ENCODE peak calls at places on chromosomes 12 and 14, in ten cellular contexts. M, O, P, Z, C, I, T, X, E and F are unnamed samples.

GRCh38 chr12:47797432-47797831 is 22.3 kb downstream of the HDAC7 start:
- DNase-seq in Z (peak), M (no peak), O (no peak), C (no peak), I (no peak), P (no peak), E (no peak), T (no peak), X (no peak), F (no peak)

GRCh38 chr12:53378705-53379388 is 1.1 kb upstream of the SP1 start:
- DNase-seq in I (no peak), M (no peak), C (no peak), O (no peak), X (no peak), E (no peak), Z (peak), T (no peak), P (no peak), F (no peak)

GRCh38 chr14:33686218-33686617 is 264.7 kb downstream of the EGLN3 start:
- DNase-seq in T (no peak), Z (no peak), E (no peak), X (no peak), C (no peak), I (no peak), O (no peak), P (no peak), M (no peak), F (no peak)

GRCh38 chr12:115946092-115946491 is 331.4 kb downstream of the MED13L start:
- DNase-seq in O (no peak), E (no peak), T (no peak), I (no peak), P (no peak), X (no peak), C (no peak), M (no peak), Z (no peak), F (no peak)

GRCh38 chr14:31936100-31936499 is 141.0 kb upstream of the ARHGAP5 start:
- DNase-seq in I (no peak), Z (no peak), P (no peak), M (no peak), T (no peak), E (no peak), C (no peak), O (no peak), X (no peak), F (no peak)

GRCh38 chr12:58894040-58894439 is 26.3 kb downstream of the LRIG3 start:
- DNase-seq in P (no peak), X (no peak), E (no peak), Z (no peak), O (peak), M (no peak), I (no peak), T (no peak), C (no peak), F (no peak)

GRCh38 chr14:92603309-92604257 is 90.0 kb downstream of the RIN3 start:
- DNase-seq in M (no peak), O (peak), I (no peak), T (peak), E (no peak), C (no peak), X (peak), P (peak), Z (no peak), F (peak)

GRCh38 chr12:2110841-2111566 is 58.2 kb downstream of the CACNA1C start:
- DNase-seq in T (no peak), Z (peak), C (no peak), I (no peak), O (no peak), P (no peak), M (no peak), X (no peak), E (no peak), F (peak)

GRCh38 chr14:85399196-85399595 is 130.7 kb upstream of the FLRT2 start:
- DNase-seq in M (no peak), X (no peak), I (no peak), O (no peak), P (no peak), E (no peak), T (no peak), C (no peak), Z (no peak), F (no peak)

GRCh38 chr12:79547735-79548347 is 142.9 kb downstream of the PAWR start:
- DNase-seq in X (no peak), O (peak), P (peak), T (no peak), I (peak), C (no peak), M (no peak), E (peak), Z (peak), F (no peak)

GRCh38 chr12:76432733-76433132 is 84.5 kb upstream of the BBS10 start:
- DNase-seq in M (no peak), P (no peak), T (no peak), X (no peak), E (no peak), C (no peak), Z (no peak), O (no peak), I (no peak), F (no peak)

GRCh38 chr12:95424271-95424994 is 49.5 kb upstream of the METAP2 start:
- DNase-seq in M (no peak), I (no peak), E (no peak), T (no peak), Z (no peak), X (no peak), P (no peak), C (no peak), O (no peak), F (no peak)

GRCh38 chr12:449203-449602 is 10.5 kb upstream of the B4GALNT3 start:
- DNase-seq in I (no peak), P (no peak), M (no peak), C (no peak), O (no peak), T (no peak), X (no peak), Z (no peak), E (no peak), F (no peak)

GRCh38 chr12:575948-576612 is 87.2 kb downstream of the NINJ2 start:
- DNase-seq in P (peak), T (peak), M (no peak), X (peak), O (peak), C (peak), Z (peak), E (peak), I (peak), F (peak)

GRCh38 chr12:8088574-8088973 is 6.5 kb downstream of the NECAP1 start:
- DNase-seq in C (no peak), M (no peak), E (no peak), P (no peak), T (no peak), O (no peak), Z (peak), X (peak), I (no peak), F (no peak)